ENCODE peak calls at places on chromosomes 7 and 10, in ten cellular contexts. One of them, this sample, is unnamed.

GRCh38 chr7:786472-787255 is 45.6 kb upstream of the SUN1 start:
- DNase-seq in H9: peak; percentile 70
- DNase-seq in COLO829: peak; percentile 54
- DNase-seq in stimulated activated CD4-positive, alpha-beta T cell treated with anti-CD3 and anti-CD28 coated beads, Interleukin-15, amount 100 ng/mL, for 48 hours: peak; percentile 35
- DNase-seq in AG08395: peak; percentile 89
- DNase-seq in foreskin keratinocyte: peak; percentile 20
- DNase-seq in COR-L47: peak; percentile 56
- DNase-seq in WTC11: peak; percentile 87
- DNase-seq in fibroblast of lung: peak; percentile 63
- DNase-seq in GM04504: peak; percentile 37
- DNase-seq in this sample: no peak

GRCh38 chr10:21953585-21954057 is 49.9 kb downstream of the DNAJC1 start:
- DNase-seq in H9: no peak
- DNase-seq in COLO829: peak; percentile 53
- DNase-seq in stimulated activated CD4-positive, alpha-beta T cell treated with anti-CD3 and anti-CD28 coated beads, Interleukin-15, amount 100 ng/mL, for 48 hours: no peak
- DNase-seq in AG08395: peak; percentile 58
- DNase-seq in foreskin keratinocyte: peak; percentile 81
- DNase-seq in COR-L47: peak; percentile 15
- DNase-seq in WTC11: no peak
- DNase-seq in fibroblast of lung: peak; percentile 72
- DNase-seq in GM04504: peak; percentile 20
- DNase-seq in this sample: peak; percentile 58

GRCh38 chr7:5396542-5396941 is 27.1 kb downstream of the TNRC18 start:
- DNase-seq in H9: no peak
- DNase-seq in COLO829: peak; percentile 55
- DNase-seq in stimulated activated CD4-positive, alpha-beta T cell treated with anti-CD3 and anti-CD28 coated beads, Interleukin-15, amount 100 ng/mL, for 48 hours: peak; percentile 33
- DNase-seq in AG08395: peak; percentile 41
- DNase-seq in foreskin keratinocyte: peak; percentile 60
- DNase-seq in COR-L47: no peak
- DNase-seq in WTC11: no peak
- DNase-seq in fibroblast of lung: peak; percentile 36
- DNase-seq in GM04504: no peak
- DNase-seq in this sample: no peak

GRCh38 chr10:51007781-51008180 is 66.5 kb upstream of the PRKG1 start:
- DNase-seq in H9: no peak
- DNase-seq in COLO829: no peak
- DNase-seq in stimulated activated CD4-positive, alpha-beta T cell treated with anti-CD3 and anti-CD28 coated beads, Interleukin-15, amount 100 ng/mL, for 48 hours: no peak
- DNase-seq in AG08395: peak; percentile 62
- DNase-seq in foreskin keratinocyte: peak; percentile 85
- DNase-seq in COR-L47: no peak
- DNase-seq in WTC11: no peak
- DNase-seq in fibroblast of lung: peak; percentile 39
- DNase-seq in GM04504: no peak
- DNase-seq in this sample: no peak

GRCh38 chr10:28592953-28593352 is 60.0 kb downstream of the WAC start:
- DNase-seq in H9: no peak
- DNase-seq in COLO829: peak; percentile 7
- DNase-seq in stimulated activated CD4-positive, alpha-beta T cell treated with anti-CD3 and anti-CD28 coated beads, Interleukin-15, amount 100 ng/mL, for 48 hours: no peak
- DNase-seq in AG08395: peak; percentile 56
- DNase-seq in foreskin keratinocyte: peak; percentile 72
- DNase-seq in COR-L47: no peak
- DNase-seq in WTC11: no peak
- DNase-seq in fibroblast of lung: peak; percentile 57
- DNase-seq in GM04504: peak; percentile 16
- DNase-seq in this sample: no peak

GRCh38 chr7:139436806-139437205 is 46.7 kb downstream of the KLRG2 start:
- DNase-seq in H9: no peak
- DNase-seq in COLO829: no peak
- DNase-seq in stimulated activated CD4-positive, alpha-beta T cell treated with anti-CD3 and anti-CD28 coated beads, Interleukin-15, amount 100 ng/mL, for 48 hours: no peak
- DNase-seq in AG08395: no peak
- DNase-seq in foreskin keratinocyte: no peak
- DNase-seq in COR-L47: no peak
- DNase-seq in WTC11: no peak
- DNase-seq in fibroblast of lung: no peak
- DNase-seq in GM04504: no peak
- DNase-seq in this sample: no peak

GRCh38 chr7:1943326-1943725 is 273.2 kb downstream of the ELFN1 start:
- DNase-seq in H9: no peak
- DNase-seq in COLO829: no peak
- DNase-seq in stimulated activated CD4-positive, alpha-beta T cell treated with anti-CD3 and anti-CD28 coated beads, Interleukin-15, amount 100 ng/mL, for 48 hours: no peak
- DNase-seq in AG08395: no peak
- DNase-seq in foreskin keratinocyte: no peak
- DNase-seq in COR-L47: no peak
- DNase-seq in WTC11: no peak
- DNase-seq in fibroblast of lung: no peak
- DNase-seq in GM04504: no peak
- DNase-seq in this sample: no peak

GRCh38 chr10:79322616-79323566 is 24.4 kb upstream of the PPIF start:
- DNase-seq in H9: no peak
- DNase-seq in COLO829: no peak
- DNase-seq in stimulated activated CD4-positive, alpha-beta T cell treated with anti-CD3 and anti-CD28 coated beads, Interleukin-15, amount 100 ng/mL, for 48 hours: peak; percentile 64
- DNase-seq in AG08395: peak; percentile 92
- DNase-seq in foreskin keratinocyte: peak; percentile 53
- DNase-seq in COR-L47: no peak
- DNase-seq in WTC11: no peak
- DNase-seq in fibroblast of lung: peak; percentile 89
- DNase-seq in GM04504: peak; percentile 87
- DNase-seq in this sample: no peak

GRCh38 chr10:97016728-97017473 is 168.9 kb downstream of the SLIT1 start:
- DNase-seq in H9: peak; percentile 20
- DNase-seq in COLO829: no peak
- DNase-seq in stimulated activated CD4-positive, alpha-beta T cell treated with anti-CD3 and anti-CD28 coated beads, Interleukin-15, amount 100 ng/mL, for 48 hours: peak; percentile 8
- DNase-seq in AG08395: no peak
- DNase-seq in foreskin keratinocyte: no peak
- DNase-seq in COR-L47: no peak
- DNase-seq in WTC11: no peak
- DNase-seq in fibroblast of lung: no peak
- DNase-seq in GM04504: no peak
- DNase-seq in this sample: no peak

GRCh38 chr10:133047526-133047925 is 40.2 kb upstream of the ADGRA1 start:
- DNase-seq in H9: no peak
- DNase-seq in COLO829: no peak
- DNase-seq in stimulated activated CD4-positive, alpha-beta T cell treated with anti-CD3 and anti-CD28 coated beads, Interleukin-15, amount 100 ng/mL, for 48 hours: no peak
- DNase-seq in AG08395: no peak
- DNase-seq in foreskin keratinocyte: no peak
- DNase-seq in COR-L47: no peak
- DNase-seq in WTC11: no peak
- DNase-seq in fibroblast of lung: no peak
- DNase-seq in GM04504: no peak
- DNase-seq in this sample: no peak

GRCh38 chr7:75984130-75985008 is 10.0 kb downstream of the TMEM120A start:
- DNase-seq in H9: no peak
- DNase-seq in COLO829: no peak
- DNase-seq in stimulated activated CD4-positive, alpha-beta T cell treated with anti-CD3 and anti-CD28 coated beads, Interleukin-15, amount 100 ng/mL, for 48 hours: no peak
- DNase-seq in AG08395: no peak
- DNase-seq in foreskin keratinocyte: no peak
- DNase-seq in COR-L47: no peak
- DNase-seq in WTC11: no peak
- DNase-seq in fibroblast of lung: no peak
- DNase-seq in GM04504: no peak
- DNase-seq in this sample: no peak

GRCh38 chr7:3861371-3861770 is 560.3 kb downstream of the SDK1 start:
- DNase-seq in H9: no peak
- DNase-seq in COLO829: no peak
- DNase-seq in stimulated activated CD4-positive, alpha-beta T cell treated with anti-CD3 and anti-CD28 coated beads, Interleukin-15, amount 100 ng/mL, for 48 hours: no peak
- DNase-seq in AG08395: no peak
- DNase-seq in foreskin keratinocyte: peak; percentile 18
- DNase-seq in COR-L47: no peak
- DNase-seq in WTC11: no peak
- DNase-seq in fibroblast of lung: no peak
- DNase-seq in GM04504: no peak
- DNase-seq in this sample: no peak

GRCh38 chr7:81155654-81156373 is 237.0 kb upstream of the SEMA3C start:
- DNase-seq in H9: no peak
- DNase-seq in COLO829: peak; percentile 83
- DNase-seq in stimulated activated CD4-positive, alpha-beta T cell treated with anti-CD3 and anti-CD28 coated beads, Interleukin-15, amount 100 ng/mL, for 48 hours: no peak
- DNase-seq in AG08395: no peak
- DNase-seq in foreskin keratinocyte: no peak
- DNase-seq in COR-L47: no peak
- DNase-seq in WTC11: no peak
- DNase-seq in fibroblast of lung: no peak
- DNase-seq in GM04504: no peak
- DNase-seq in this sample: no peak

GRCh38 chr10:12602557-12602956 is 253.2 kb downstream of the CAMK1D start:
- DNase-seq in H9: no peak
- DNase-seq in COLO829: no peak
- DNase-seq in stimulated activated CD4-positive, alpha-beta T cell treated with anti-CD3 and anti-CD28 coated beads, Interleukin-15, amount 100 ng/mL, for 48 hours: no peak
- DNase-seq in AG08395: no peak
- DNase-seq in foreskin keratinocyte: no peak
- DNase-seq in COR-L47: no peak
- DNase-seq in WTC11: no peak
- DNase-seq in fibroblast of lung: no peak
- DNase-seq in GM04504: no peak
- DNase-seq in this sample: no peak

This sample was measured in NCI-H2081 treated with DMSO at 0.1 percent for 48 hours.